ENCODE peak calls at places on chromosomes 7 and 10, in five cellular contexts. E is adrenal gland, O is tibial nerve, R is thyroid gland, G is A549. S is an unnamed sample. For H3K4me1, the result is how much of the 10 kb centered on the place peaks cover.

GRCh38 chr10:29068302-29068701 is 220.6 kb upstream of the LYZL1 start:
- DNase-seq in E (no peak), O (no peak), R (no peak), G (no peak), S (no peak)

GRCh38 chr10:71927669-71928592 is 36.3 kb upstream of the CHST3 start:
- DNase-seq in E (no peak), G (peak), R (no peak), O (no peak), S (no peak)

GRCh38 chr7:77940647-77941046 is 142.1 kb downstream of the PHTF2 start:
- DNase-seq in R (peak), G (peak), E (peak), O (no peak), S (no peak)

GRCh38 chr10:6401562-6402348 is 178.3 kb downstream of the PRKCQ start:
- DNase-seq in R (peak), O (peak), G (peak), E (peak), S (peak)

GRCh38 chr10:79416578-79417255 is 28.7 kb downstream of the ZCCHC24 start:
- DNase-seq in E (no peak), O (no peak), G (no peak), R (no peak), S (peak)

GRCh38 chr10:80489371-80490112 is 35.4 kb downstream of the TSPAN14 start:
- DNase-seq in E (no peak), G (no peak), O (no peak), R (no peak), S (no peak)

GRCh38 chr10:44325878-44326277 is 59.0 kb downstream of the CXCL12 start:
- DNase-seq in O (no peak), E (no peak), R (no peak), G (no peak), S (no peak)

GRCh38 chr10:6445671-6446278 is 134.3 kb downstream of the PRKCQ start:
- DNase-seq in E (peak), O (no peak), G (peak), R (peak), S (peak)

GRCh38 chr10:67175354-67175753 is 249.5 kb downstream of the LRRTM3 start:
- DNase-seq in O (no peak), E (no peak), G (no peak), R (no peak), S (no peak)

GRCh38 chr10:46229144-46229563 is 57.6 kb upstream of the ANTXRL start:
- DNase-seq in G (peak), O (no peak), E (no peak), R (no peak), S (peak)

GRCh38 chr7:52726493-52726892 is 308.9 kb upstream of the POM121L12 start:
- DNase-seq in O (no peak), R (no peak), E (no peak), G (no peak), S (no peak)

GRCh38 chr7:4871056-4871680 is 9.3 kb upstream of the PAPOLB start:
- DNase-seq in G (no peak), O (no peak), R (no peak), E (no peak), S (no peak)

GRCh38 chr10:96333091-96333490 is 25.7 kb downstream of the OPALIN start:
- DNase-seq in O (no peak), G (no peak), E (no peak), R (no peak), S (no peak)

GRCh38 chr10:14385591-14386201 is 55.0 kb upstream of the FRMD4A start:
- DNase-seq in G (peak), R (no peak), O (no peak), E (no peak), S (no peak)

GRCh38 chr7:131148258-131148657 is 179.4 kb upstream of the MKLN1 start:
- DNase-seq in O (no peak), R (no peak), E (no peak), G (no peak), S (no peak)

GRCh38 chr7:31986878-31987518 is 83.2 kb downstream of the PDE1C start:
- DNase-seq in R (no peak), G (peak), E (no peak), O (no peak), S (no peak)

GRCh38 chr7:44293561-44294324 is 31.7 kb downstream of the CAMK2B start:
- DNase-seq in O (peak), G (no peak), R (no peak), E (peak), S (peak)

GRCh38 chr10:77123330-77123729 is 514.3 kb downstream of the KCNMA1 start:
- DNase-seq in E (no peak), G (no peak), R (no peak), O (no peak), S (no peak)

GRCh38 chr7:28536259-28536658 is 123.9 kb downstream of the CREB5 start:
- DNase-seq in G (peak), E (no peak), O (no peak), R (no peak), S (no peak)

GRCh38 chr7:14195896-14196295 is 206.4 kb upstream of the ETV1 start:
- DNase-seq in O (no peak), R (peak), E (no peak), G (no peak), S (no peak)

GRCh38 chr10:26435852-26436251 is 2.3 kb upstream of the APBB1IP start:
- DNase-seq in R (no peak), E (no peak), G (no peak), O (no peak), S (no peak)

GRCh38 chr10:30583778-30584415 is 45.7 kb downstream of the LYZL2 start:
- DNase-seq in O (peak), R (peak), E (peak), G (peak), S (peak)

GRCh38 chr7:155229548-155230168 is 68.0 kb upstream of the INSIG1 start:
- DNase-seq in R (no peak), O (no peak), G (peak), E (no peak), S (no peak)

GRCh38 chr10:11212686-11213085 is 195.0 kb downstream of the CELF2 start:
- DNase-seq in E (no peak), O (no peak), G (no peak), R (peak), S (no peak)

GRCh38 chr10:48608926-48609325 is 4.1 kb upstream of the ARHGAP22 start:
- DNase-seq in E (no peak), R (no peak), O (no peak), G (no peak), S (no peak)

GRCh38 chr10:44237364-44238034 is 147.4 kb downstream of the CXCL12 start:
- DNase-seq in G (no peak), O (no peak), E (no peak), R (no peak), S (no peak)

GRCh38 chr7:39709768-39710291 is 86.5 kb downstream of the RALA start:
- DNase-seq in R (no peak), G (no peak), O (no peak), E (peak), S (peak)

GRCh38 chr10:81949283-81949682 is 74.3 kb downstream of the NRG3 start:
- DNase-seq in E (no peak), G (no peak), O (no peak), R (no peak), S (no peak)

GRCh38 chr10:123884351-123884906 is 7.2 kb downstream of the CPXM2 start:
- DNase-seq in G (no peak), O (no peak), R (no peak), E (no peak), S (no peak)

GRCh38 chr10:112215342-112215774 is 31.8 kb upstream of the GPAM start:
- DNase-seq in R (no peak), E (peak), G (no peak), O (no peak), S (no peak)
- TF ChIP-seq POLR2A in R (no peak), E (no peak), G (no peak), O (no peak), S (no peak)

GRCh38 chr10:74036474-74036873 is 38.6 kb downstream of the VCL start:
- DNase-seq in R (no peak), G (no peak), E (no peak), O (no peak), S (no peak)
- H3K4me1 ChIP-seq in R (under half), G (half or more), E (under half), O (under half), S (under half)

GRCh38 chr7:124033807-124034753 is 1.2 kb upstream of the TMEM229A start:
- DNase-seq in R (no peak), G (no peak), E (no peak), O (no peak), S (no peak)
- H3K4me3 ChIP-seq in R (peak), G (no peak), E (no peak), O (peak), S (no peak)

DNA sequence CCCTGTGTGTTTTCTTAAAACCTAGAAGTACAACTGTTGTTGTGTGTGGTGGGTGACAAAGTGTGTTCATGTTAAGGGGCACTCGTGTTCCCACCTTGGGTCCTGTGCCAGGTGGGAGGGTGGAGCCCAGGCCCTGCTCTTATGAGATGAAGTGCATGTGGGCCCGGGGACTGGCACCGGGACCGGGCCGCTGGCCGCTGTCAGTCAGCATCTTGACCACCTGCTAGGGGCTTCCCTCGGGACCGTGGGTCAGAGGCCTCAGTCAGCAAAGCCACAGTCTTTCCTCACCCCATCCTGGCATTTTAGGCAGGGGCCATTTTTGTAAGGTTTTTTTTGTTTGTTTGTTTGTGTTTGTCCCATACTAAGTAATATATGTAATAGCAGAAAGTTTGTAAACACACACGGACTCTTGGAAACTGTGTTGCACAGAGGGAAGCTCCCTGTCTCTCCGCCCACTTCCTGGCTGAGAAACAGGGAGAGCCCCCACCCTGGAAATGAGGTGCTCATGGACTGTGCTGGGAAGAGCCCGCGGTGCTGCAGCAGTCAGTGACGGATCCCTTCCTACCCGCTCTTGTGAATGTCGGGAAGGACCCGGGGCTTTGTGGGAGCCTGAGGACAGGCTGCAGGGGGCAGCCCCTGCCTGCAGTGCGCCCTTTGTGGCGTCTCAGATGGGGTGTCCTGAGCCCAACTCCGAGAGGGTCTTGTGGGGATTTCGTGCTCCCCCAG is 13.4 kb downstream of the AGAP3 start:
- DNase-seq in E (no peak), G (no peak), O (no peak), R (no peak), S (no peak)
- TF ChIP-seq POLR2A in E (no peak), G (no peak), O (no peak), R (no peak), S (no peak)

GRCh38 chr10:78319841-78320240 is 286.2 kb downstream of the RPS24 start:
- DNase-seq in E (no peak), R (no peak), G (no peak), O (no peak), S (peak)
- H3K4me1 ChIP-seq in E (under half), R (under half), G (under half), O (under half), S (under half)

GRCh38 chr7:139626817-139627216 is 103.3 kb downstream of the CLEC2L start:
- DNase-seq in O (no peak), G (no peak), R (no peak), E (no peak), S (no peak)
- H3K4me3 ChIP-seq in O (no peak), G (no peak), R (no peak), E (no peak), S (no peak)

GRCh38 chr7:47366211-47366610 is 215.7 kb downstream of the TNS3 start:
- DNase-seq in G (no peak), E (no peak), R (no peak), O (no peak), S (no peak)
- TF ChIP-seq POLR2A in G (no peak), E (no peak), R (no peak), O (no peak), S (no peak)

GRCh38 chr10:119238577-119238976 is 31.2 kb downstream of the GRK5 start:
- DNase-seq in O (no peak), R (no peak), E (no peak), G (no peak), S (no peak)
- H3K4me1 ChIP-seq in O (under half), R (half or more), E (under half), G (under half), S (half or more)

GRCh38 chr7:151814400-151814914 is 62.5 kb downstream of the PRKAG2 start:
- DNase-seq in E (no peak), O (no peak), R (no peak), G (no peak), S (peak)
- H3K4me3 ChIP-seq in E (no peak), O (no peak), R (no peak), G (no peak), S (no peak)